ENCODE peak calls at places on chromosomes 5 and 9, in four cellular contexts. B, X, D and J are unnamed samples.

GRCh38 chr5:149271195-149271716 is 403 bp upstream of the AFAP1L1 start:
- DNase-seq in D (peak), B (no peak), X (no peak), J (peak)

GRCh38 chr5:151820903-151821302 is 49.1 kb downstream of the G3BP1 start:
- DNase-seq in D (no peak), X (no peak), B (no peak), J (peak)

GRCh38 chr9:109454041-109454440 is 44.1 kb downstream of the PTPN3 start:
- DNase-seq in D (no peak), B (peak), X (no peak), J (no peak)

GRCh38 chr5:157665467-157666085 is 5.8 kb upstream of the C5orf52 start:
- DNase-seq in B (no peak), D (peak), X (no peak), J (peak)

GRCh38 chr5:55934117-55934613 is 60.6 kb downstream of the IL6ST start:
- DNase-seq in D (peak), B (no peak), X (peak), J (peak)

GRCh38 chr5:172630482-172630881 is 10.6 kb upstream of the NEURL1B start:
- DNase-seq in B (no peak), X (no peak), D (no peak), J (no peak)

GRCh38 chr5:108521011-108521700 is 139.3 kb upstream of the FBXL17 start:
- DNase-seq in B (no peak), D (no peak), X (no peak), J (no peak)

GRCh38 chr9:76027426-76027825 is 137.0 kb downstream of the PCSK5 start:
- DNase-seq in X (no peak), D (peak), B (no peak), J (no peak)

GRCh38 chr9:22208846-22209585 is 199.9 kb upstream of the CDKN2B start:
- DNase-seq in X (no peak), B (no peak), D (peak), J (no peak)

GRCh38 chr9:90140131-90140818 is 502.3 kb downstream of the DIRAS2 start:
- DNase-seq in D (no peak), B (no peak), X (no peak), J (no peak)

GRCh38 chr9:90137824-90138223 is 504.8 kb downstream of the DIRAS2 start:
- DNase-seq in X (no peak), D (no peak), B (no peak), J (no peak)

GRCh38 chr9:90141723-90142122 is 500.9 kb downstream of the DIRAS2 start:
- DNase-seq in X (no peak), D (peak), B (no peak), J (no peak)

GRCh38 chr9:90142580-90142979 is 500.0 kb downstream of the DIRAS2 start:
- DNase-seq in B (no peak), D (peak), X (peak), J (peak)
- TF ChIP-seq CTCF in B (peak), D (peak), X (peak), J (no peak)

GRCh38 chr9:92242779-92243136 is 50.7 kb downstream of the IARS1 start:
- DNase-seq in D (no peak), X (no peak), B (no peak), J (no peak)
- TF ChIP-seq CTCF in D (no peak), X (no peak), B (no peak), J (no peak)

GRCh38 chr9:2802494-2802921 is 41.4 kb downstream of the PUM3 start:
- DNase-seq in B (no peak), D (peak), X (no peak), J (no peak)

GRCh38 chr9:2798423-2798822 is 45.5 kb downstream of the PUM3 start:
- DNase-seq in B (no peak), D (no peak), X (no peak), J (no peak)

DNA sequence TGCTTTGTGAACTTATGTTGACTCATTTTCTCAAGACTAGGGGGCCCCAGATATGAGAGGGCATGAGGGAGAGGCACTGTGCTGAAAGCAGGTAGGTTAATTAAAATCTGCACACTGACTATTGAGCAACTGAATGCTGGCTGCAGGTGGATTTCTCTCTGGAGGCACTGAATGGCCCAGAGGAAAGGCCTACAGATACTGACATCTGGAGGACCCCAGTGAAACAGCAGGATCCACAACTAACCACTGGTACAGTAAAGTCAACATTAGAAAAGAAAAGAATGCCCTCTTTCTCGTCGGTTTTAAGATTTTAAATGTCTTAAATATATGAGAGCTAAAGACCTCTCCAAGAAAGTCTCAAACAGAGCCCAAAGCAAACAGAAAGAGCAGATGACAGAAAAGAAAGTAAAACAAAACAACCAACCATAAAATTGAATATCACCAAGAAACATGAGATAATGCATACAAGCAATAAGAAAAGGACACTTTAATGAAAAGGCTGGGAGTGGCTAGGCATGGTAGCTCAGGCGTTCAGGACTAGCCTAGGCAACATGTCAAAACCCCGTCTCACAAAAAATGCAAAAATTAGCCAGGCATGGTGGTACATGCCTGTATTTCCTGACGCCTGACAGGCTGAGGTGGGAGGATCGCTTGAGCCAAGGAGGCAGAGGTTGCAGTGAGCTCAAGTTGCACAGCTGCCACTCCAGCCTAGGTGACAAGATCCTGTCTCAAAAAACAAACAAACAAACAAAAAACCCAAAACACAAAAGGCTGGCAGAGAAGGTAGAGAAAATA is 43.3 kb downstream of the PUM3 start:
- DNase-seq in X (no peak), D (peak), B (no peak), J (no peak)
- TF ChIP-seq CTCF in X (peak), D (peak), B (no peak), J (no peak)

GRCh38 chr9:122348791-122349190 is 22.0 kb upstream of the PTGS1 start:
- DNase-seq in B (no peak), D (no peak), X (no peak), J (no peak)
- TF ChIP-seq CTCF in B (no peak), D (no peak), X (no peak), J (no peak)